ENCODE peak calls at places on chromosomes 2 and 18, in nine cellular contexts. H is MM.1S, U is uterus, R is IMR-90, N is endodermal cell, I is Peyer's patch, L is thoracic aorta, O is left ventricle myocardium inferior, W is neural progenitor cell. X is an unnamed sample.
A peak's percentile ranks its signal among the peaks of the same experiment; 100 is the strongest.

GRCh38 chr2:36192978-36193377 is 162.6 kb upstream of the CRIM1 start:
- DNase-seq in H (no peak), U (no peak), R (no peak), N (no peak), I (no peak), L (no peak), O (no peak), W (no peak), X (no peak)

GRCh38 chr2:117470311-117471095 is 344.0 kb upstream of the DDX18 start:
- DNase-seq in H (peak; percentile 64), U (no peak), R (no peak), N (peak; percentile 88), I (peak; percentile 54), L (no peak), O (no peak), W (peak; percentile 80), X (no peak)

GRCh38 chr2:198173242-198173641 is 368.8 kb downstream of the PLCL1 start:
- DNase-seq in H (no peak), U (peak; percentile 15), R (no peak), N (no peak), I (no peak), L (no peak), O (no peak), W (no peak), X (no peak)

GRCh38 chr2:159137511-159138101 is 148.9 kb downstream of the WDSUB1 start:
- DNase-seq in H (no peak), U (no peak), R (no peak), N (no peak), I (no peak), L (no peak), O (no peak), W (no peak), X (no peak)

GRCh38 chr2:157696036-157696435 is 67.4 kb upstream of the ACVR1C start:
- DNase-seq in H (no peak), U (no peak), R (peak; percentile 85), N (no peak), I (no peak), L (no peak), O (no peak), W (no peak), X (no peak)

GRCh38 chr18:57439985-57440330 is 4.8 kb downstream of the ONECUT2 start:
- DNase-seq in H (no peak), U (no peak), R (no peak), N (no peak), I (no peak), L (no peak), O (no peak), W (peak; percentile 40), X (no peak)

GRCh38 chr2:101152195-101153076 is 1.3 kb upstream of the TBC1D8 start:
- DNase-seq in H (peak; percentile 83), U (peak; percentile 59), R (peak; percentile 8), N (peak; percentile 88), I (peak; percentile 84), L (no peak), O (peak; percentile 35), W (peak; percentile 74), X (peak; percentile 57)

GRCh38 chr2:69742170-69742952 is 427 bp downstream of the ANXA4 start:
- DNase-seq in H (no peak), U (no peak), R (peak; percentile 11), N (no peak), I (no peak), L (no peak), O (peak; percentile 16), W (no peak), X (no peak)

GRCh38 chr2:181461056-181461630 is 4.0 kb downstream of the ITGA4 start:
- DNase-seq in H (no peak), U (no peak), R (no peak), N (no peak), I (peak; percentile 54), L (no peak), O (no peak), W (no peak), X (no peak)

GRCh38 chr2:14944562-14945346 is 312.2 kb downstream of the LRATD1 start:
- DNase-seq in H (peak; percentile 72), U (no peak), R (peak; percentile 34), N (peak; percentile 80), I (no peak), L (no peak), O (no peak), W (peak; percentile 68), X (peak; percentile 2)

GRCh38 chr2:25672500-25673169 is 742 bp downstream of the DTNB start:
- DNase-seq in H (peak; percentile 73), U (peak; percentile 58), R (peak; percentile 22), N (peak; percentile 88), I (peak; percentile 84), L (no peak), O (peak; percentile 45), W (peak; percentile 84), X (peak; percentile 64)

GRCh38 chr2:96264656-96265348 is 995 bp downstream of the TMEM127 start:
- DNase-seq in H (peak; percentile 37), U (no peak), R (peak; percentile 29), N (peak; percentile 62), I (peak; percentile 64), L (no peak), O (no peak), W (peak; percentile 69), X (peak; percentile 27)

GRCh38 chr2:96267159-96267971 is 1.3 kb downstream of the CIAO1 start:
- DNase-seq in H (peak; percentile 61), U (no peak), R (peak; percentile 37), N (peak; percentile 86), I (peak; percentile 72), L (no peak), O (no peak), W (peak; percentile 62), X (peak; percentile 56)

GRCh38 chr2:96265349-96265839 is 403 bp downstream of the TMEM127 start:
- DNase-seq in H (peak; percentile 15), U (no peak), R (no peak), N (peak; percentile 85), I (peak; percentile 75), L (peak; percentile 15), O (peak; percentile 59), W (peak; percentile 77), X (no peak)

GRCh38 chr2:96264086-96264485 is 1.7 kb downstream of the TMEM127 start:
- DNase-seq in H (no peak), U (no peak), R (peak; percentile 29), N (no peak), I (no peak), L (no peak), O (no peak), W (no peak), X (no peak)

DNA sequence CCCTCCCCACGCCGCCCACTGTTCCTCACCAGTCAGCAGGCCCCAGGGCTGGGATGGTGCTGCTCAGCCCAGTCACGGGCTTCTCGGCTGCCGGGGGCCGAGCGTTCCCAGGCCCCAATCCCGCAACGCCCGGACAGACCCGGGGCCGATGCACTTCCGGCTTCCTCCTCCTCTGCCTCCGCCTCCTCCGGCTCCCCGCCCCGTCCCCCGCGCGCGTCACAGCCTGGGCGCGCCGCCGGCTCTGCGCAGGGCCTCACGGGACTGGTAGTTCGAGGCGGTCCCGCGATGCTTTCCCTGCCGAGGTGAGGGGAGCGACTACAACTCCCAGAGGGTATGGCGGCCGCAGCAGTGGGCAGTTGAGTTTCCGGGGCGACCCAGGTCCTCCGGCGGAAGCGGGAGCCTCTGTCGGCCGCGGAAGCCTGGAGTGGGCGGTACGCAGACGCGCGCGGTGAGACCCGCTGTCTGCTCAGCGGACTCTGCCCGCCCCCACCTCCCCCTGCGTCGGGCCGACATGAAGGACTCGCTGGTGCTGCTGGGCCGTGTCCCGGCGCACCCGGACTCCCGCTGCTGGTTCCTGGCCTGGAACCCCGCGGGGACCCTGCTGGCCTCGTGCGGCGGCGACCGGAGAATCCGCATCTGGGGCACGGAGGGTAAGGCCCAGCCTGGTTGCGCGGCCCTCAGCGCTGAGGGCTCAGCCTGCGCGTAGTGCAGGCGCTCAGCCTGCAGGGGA is at the start of the genes CIAO1 and TMEM127:
- DNase-seq in H (peak; percentile 98), U (peak; percentile 99), R (peak; percentile 98), N (peak; percentile 99), I (peak; percentile 99), L (peak; percentile 93), O (peak; percentile 98), W (peak; percentile 99), X (peak; percentile 100)
- H3K36me3 ChIP-seq in H (peaks cover 11% of the 10 kb centered on the region), U (no peaks in the 10 kb centered on the region), R (peaks cover 18% of the 10 kb centered on the region), N (peaks cover 39% of the 10 kb centered on the region), I (no peaks in the 10 kb centered on the region), L (peaks cover 26% of the 10 kb centered on the region), O (peaks cover 60% of the 10 kb centered on the region), W (no peaks in the 10 kb centered on the region), X (peaks cover 3% of the 10 kb centered on the region)

DNA sequence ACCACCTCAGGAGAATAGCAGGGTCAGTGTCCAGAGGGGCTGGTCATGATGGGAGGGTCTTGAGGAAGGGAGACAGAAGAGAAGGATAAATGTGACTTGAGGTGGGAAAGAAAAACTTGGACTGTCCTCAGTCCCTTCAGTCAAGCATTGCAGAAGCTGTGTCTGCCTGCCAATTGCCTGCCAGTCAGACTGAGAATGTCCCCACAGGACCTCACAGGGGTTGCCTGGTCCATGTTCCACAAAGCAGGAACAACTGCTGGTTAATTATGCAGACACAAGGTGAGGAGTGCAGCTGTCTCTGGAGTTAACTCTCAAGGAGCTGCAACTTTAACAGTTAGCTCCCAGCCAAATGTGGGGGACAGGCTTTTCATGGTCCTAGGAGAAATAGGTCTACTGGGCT is 75.7 kb downstream of the TRIM43 start:
- DNase-seq in H (no peak), U (no peak), R (no peak), N (no peak), I (no peak), L (no peak), O (peak; percentile 34), W (no peak), X (no peak)
- H3K4me3 ChIP-seq in H (no peak overlapping the region), U (no peak overlapping the region), R (no peak overlapping the region), N (no peak overlapping the region), I (no peak overlapping the region), L (no peak overlapping the region), O (no peak overlapping the region), W (no peak overlapping the region), X (no peak overlapping the region)

GRCh38 chr2:17814601-17815000 is 1.7 kb upstream of the MSGN1 start:
- DNase-seq in H (no peak), U (no peak), R (no peak), N (no peak), I (no peak), L (no peak), O (no peak), W (no peak), X (no peak)

GRCh38 chr2:17813742-17814458 is 2.4 kb upstream of the MSGN1 start:
- DNase-seq in H (peak; percentile 44), U (peak; percentile 18), R (no peak), N (peak; percentile 10), I (peak; percentile 53), L (no peak), O (peak; percentile 46), W (no peak), X (no peak)

GRCh38 chr2:17816396-17817245 is at the start of gene MSGN1:
- DNase-seq in H (no peak), U (no peak), R (no peak), N (peak; percentile 38), I (no peak), L (no peak), O (no peak), W (peak; percentile 29), X (no peak)

GRCh38 chr2:17813015-17813741 is 3.1 kb upstream of the MSGN1 start:
- DNase-seq in H (no peak), U (no peak), R (peak; percentile 27), N (peak; percentile 20), I (no peak), L (no peak), O (no peak), W (no peak), X (no peak)

GRCh38 chr2:17815466-17816184 is 635 bp upstream of the MSGN1 start:
- DNase-seq in H (no peak), U (no peak), R (no peak), N (peak; percentile 56), I (no peak), L (no peak), O (no peak), W (peak; percentile 35), X (no peak)
- H3K4me1 ChIP-seq in H (peaks cover 16% of the 10 kb centered on the region), U (no peaks in the 10 kb centered on the region), R (no peaks in the 10 kb centered on the region), N (no peaks in the 10 kb centered on the region), I (peaks cover 6% of the 10 kb centered on the region), L (peaks cover 4% of the 10 kb centered on the region), O (peaks cover 18% of the 10 kb centered on the region), W (peaks cover 37% of the 10 kb centered on the region), X (no peaks in the 10 kb centered on the region)

GRCh38 chr2:33178209-33178608 is 231.5 kb downstream of the LTBP1 start:
- DNase-seq in H (no peak), U (no peak), R (no peak), N (no peak), I (no peak), L (no peak), O (no peak), W (no peak), X (no peak)
- H3K36me3 ChIP-seq in H (no peaks in the 10 kb centered on the region), U (no peaks in the 10 kb centered on the region), R (peaks cover 13% of the 10 kb centered on the region), N (no peaks in the 10 kb centered on the region), I (no peaks in the 10 kb centered on the region), L (peaks cover 3% of the 10 kb centered on the region), O (no peaks in the 10 kb centered on the region), W (no peaks in the 10 kb centered on the region), X (no peaks in the 10 kb centered on the region)